ENCODE peak calls at places on chromosomes 2 and 18, in four cellular contexts. M is HepG2, Z is K562, Y is GM12878. Q is an unnamed sample.

GRCh38 chr18:57002627-57003026 is 144.3 kb upstream of the BOD1L2 start:
- DNase-seq in Y (no peak), Z (no peak), M (peak), Q (no peak)

GRCh38 chr2:54074636-54075341 is 40.6 kb upstream of the ACYP2 start:
- DNase-seq in Y (no peak), Z (no peak), M (no peak), Q (no peak)

GRCh38 chr2:112547333-112547732 is 5.1 kb downstream of the POLR1B start:
- DNase-seq in Z (no peak), M (peak), Y (no peak), Q (no peak)

GRCh38 chr2:32418777-32419176 is 62.0 kb downstream of the BIRC6 start:
- DNase-seq in M (no peak), Z (no peak), Y (no peak), Q (no peak)

GRCh38 chr18:2980607-2980923 is 32.4 kb downstream of the LPIN2 start:
- DNase-seq in Y (no peak), Z (no peak), M (no peak), Q (no peak)

GRCh38 chr2:207046642-207047213 is 107.4 kb downstream of the CPO start:
- DNase-seq in Y (no peak), Z (no peak), M (no peak), Q (no peak)

GRCh38 chr2:241855888-241856422 is 2.7 kb downstream of the PDCD1 start:
- DNase-seq in Z (no peak), M (no peak), Y (no peak), Q (no peak)

GRCh38 chr2:85662899-85663683 is 4.9 kb downstream of the SFTPB start:
- DNase-seq in Y (no peak), M (peak), Z (peak), Q (no peak)

GRCh38 chr2:188292446-188293239 is 969 bp downstream of the GULP1 start:
- DNase-seq in M (no peak), Y (no peak), Z (peak), Q (peak)

GRCh38 chr18:24396082-24396623 is 1.5 kb downstream of the OSBPL1A start:
- DNase-seq in Z (no peak), M (no peak), Y (no peak), Q (no peak)

GRCh38 chr2:186848873-186849578 is at the start of gene ZSWIM2:
- DNase-seq in Y (no peak), M (peak), Z (no peak), Q (peak)

GRCh38 chr2:96321230-96322103 is 3.6 kb upstream of the ITPRIPL1 start:
- DNase-seq in Y (peak), M (peak), Z (peak), Q (peak)

GRCh38 chr2:102191501-102191900 is 4.7 kb downstream of the IL1RL2 start:
- DNase-seq in Z (no peak), Y (no peak), M (no peak), Q (no peak)

GRCh38 chr2:19508-19907 is 26.8 kb downstream of the FAM110C start:
- DNase-seq in Z (no peak), M (no peak), Y (no peak), Q (no peak)

GRCh38 chr2:40436093-40436475 is 15.8 kb downstream of the SLC8A1 start:
- DNase-seq in Y (no peak), M (no peak), Z (no peak), Q (no peak)

GRCh38 chr18:39313992-39314391 is 1748.4 kb upstream of the CELF4 start:
- DNase-seq in M (no peak), Z (no peak), Y (no peak), Q (no peak)

GRCh38 chr2:181782630-181783029 is 102.3 kb upstream of the NEUROD1 start:
- DNase-seq in Z (no peak), M (no peak), Y (no peak), Q (no peak)

GRCh38 chr2:25672500-25673169 is 742 bp downstream of the DTNB start:
- DNase-seq in M (peak), Y (no peak), Z (no peak), Q (peak)

GRCh38 chr2:195202163-195202845 is 454.7 kb upstream of the SLC39A10 start:
- DNase-seq in Y (no peak), M (no peak), Z (no peak), Q (no peak)

GRCh38 chr2:156156580-156156979 is 175.9 kb downstream of the NR4A2 start:
- DNase-seq in M (peak), Y (no peak), Z (no peak), Q (no peak)

GRCh38 chr18:41624461-41624860 is 330.6 kb upstream of the PIK3C3 start:
- DNase-seq in M (no peak), Z (no peak), Y (no peak), Q (no peak)

GRCh38 chr18:37563810-37564511 is 1.6 kb downstream of the CELF4 start:
- DNase-seq in Y (no peak), M (no peak), Z (no peak), Q (no peak)

GRCh38 chr2:8510519-8510918 is 171.3 kb upstream of the ID2 start:
- DNase-seq in Y (no peak), Z (no peak), M (no peak), Q (no peak)

GRCh38 chr2:161206491-161207032 is 46.3 kb downstream of the TANK start:
- DNase-seq in Y (no peak), M (no peak), Z (no peak), Q (no peak)
- TF ChIP-seq CREM in Y (no peak), M (no peak), Z (no peak), Q (no peak)

GRCh38 chr2:43300781-43301586 is 74.6 kb upstream of the ZFP36L2 start:
- DNase-seq in M (peak), Z (no peak), Y (no peak), Q (no peak)
- TF ChIP-seq CBFB in M (no peak), Z (no peak), Y (no peak), Q (no peak)

DNA sequence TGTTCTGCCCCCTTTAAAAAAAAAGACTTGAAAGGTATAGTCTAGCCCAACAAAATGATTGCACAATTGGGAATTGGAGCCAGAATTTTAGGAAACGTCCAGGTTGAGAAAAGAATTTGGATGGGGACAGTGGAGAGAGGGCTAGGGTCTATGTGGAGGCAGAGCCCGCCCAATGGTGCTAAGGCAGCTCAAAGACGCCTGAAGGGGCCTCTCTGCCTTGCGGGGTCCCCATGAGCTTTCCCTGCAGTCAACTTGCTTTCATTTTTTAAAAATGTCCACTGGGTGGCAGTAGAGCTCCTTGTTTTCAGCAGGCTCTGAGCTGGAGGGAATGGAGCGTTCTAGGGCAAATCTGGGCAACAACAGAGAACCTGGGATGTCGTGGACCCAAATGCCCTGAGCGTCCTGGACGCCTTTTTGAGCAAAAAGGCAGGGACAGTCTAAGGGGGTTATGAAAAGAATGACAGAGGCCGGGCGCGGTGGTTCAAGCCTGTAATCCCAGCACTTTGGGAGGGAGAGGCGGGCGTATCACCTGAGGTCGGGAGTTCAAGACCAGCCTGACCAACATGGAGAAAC is 40.2 kb upstream of the ITM2C start:
- DNase-seq in M (peak), Y (peak), Z (peak), Q (peak)
- TF ChIP-seq SP1 in M (no peak), Y (no peak), Z (no peak), Q (no peak)

GRCh38 chr18:21997207-21998143 is 171.9 kb upstream of the GATA6 start:
- DNase-seq in M (peak), Y (peak), Z (peak), Q (peak)

GRCh38 chr18:21991081-21991534 is 178.3 kb upstream of the GATA6 start:
- DNase-seq in Y (no peak), Z (no peak), M (peak), Q (peak)

GRCh38 chr18:21991897-21992296 is 177.5 kb upstream of the GATA6 start:
- DNase-seq in M (no peak), Y (no peak), Z (no peak), Q (no peak)

GRCh38 chr18:21998531-21998930 is 170.9 kb upstream of the GATA6 start:
- DNase-seq in Z (no peak), Y (no peak), M (no peak), Q (no peak)

DNA sequence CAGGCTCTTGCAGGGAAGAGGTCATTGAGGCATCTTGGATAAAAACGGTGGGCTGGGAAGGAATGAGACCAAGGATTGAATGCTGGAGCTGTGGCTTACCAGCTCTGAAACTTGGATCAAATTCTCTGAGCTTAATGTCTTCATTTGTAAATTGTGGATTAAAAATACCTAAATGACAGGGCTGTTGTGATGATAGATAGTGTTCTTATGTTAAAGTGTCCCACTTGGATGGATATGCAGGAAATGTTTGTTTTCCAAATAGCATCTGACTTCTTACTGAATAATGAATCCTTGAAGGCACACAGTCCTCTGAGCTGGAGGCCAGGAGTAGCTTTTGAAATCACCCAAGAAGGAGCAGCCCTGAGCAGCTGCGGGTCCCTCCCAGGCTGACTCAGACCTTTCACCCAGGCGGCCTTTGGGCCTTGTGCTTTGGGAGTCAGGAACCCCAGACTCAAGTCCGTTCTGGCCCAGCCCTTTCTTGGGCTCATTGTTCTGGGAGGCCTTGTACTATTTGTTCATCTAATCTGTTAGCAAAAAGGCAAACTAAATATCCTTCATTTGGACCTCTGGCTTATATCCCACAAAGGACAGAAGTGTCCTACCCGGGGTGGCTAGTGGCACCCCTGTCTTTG is 173.0 kb upstream of the GATA6 start:
- DNase-seq in Y (no peak), Z (no peak), M (peak), Q (no peak)
- TF ChIP-seq CREM in Y (no peak), Z (no peak), M (no peak), Q (no peak)

Q was measured in WTC11.